ENCODE peak calls at places on chromosomes 1 and 21, in seven cellular contexts. T, A, P, V, F, H and L are unnamed samples.

GRCh38 chr1:208533746-208534603 is 289.8 kb upstream of the PLXNA2 start:
- DNase-seq in P (no peak), T (no peak), V (no peak), H (no peak), F (no peak), A (no peak), L (no peak)

GRCh38 chr1:37069406-37069805 is 35.1 kb upstream of the GRIK3 start:
- DNase-seq in H (no peak), A (no peak), V (no peak), T (no peak), F (no peak), P (no peak), L (no peak)

GRCh38 chr1:239985044-239985443 is 106.6 kb upstream of the FMN2 start:
- DNase-seq in V (no peak), H (no peak), T (no peak), F (no peak), P (no peak), A (no peak), L (no peak)

GRCh38 chr1:17434016-17434415 is 5.5 kb downstream of the RCC2 start:
- DNase-seq in T (no peak), V (no peak), F (no peak), A (no peak), P (no peak), H (no peak), L (no peak)

GRCh38 chr1:217004776-217005436 is 281.7 kb upstream of the ESRRG start:
- DNase-seq in V (no peak), P (no peak), T (no peak), F (no peak), H (no peak), A (no peak), L (no peak)

GRCh38 chr1:64302971-64303370 is 99.5 kb downstream of the UBE2U start:
- DNase-seq in A (no peak), H (no peak), F (no peak), V (no peak), T (no peak), P (peak), L (no peak)

GRCh38 chr1:231359113-231359512 is 21.0 kb downstream of the SPRTN start:
- DNase-seq in A (peak), V (no peak), T (peak), H (no peak), F (peak), P (peak), L (no peak)

GRCh38 chr1:218165687-218166088 is 119.4 kb upstream of the RRP15 start:
- DNase-seq in V (peak), F (no peak), H (no peak), A (no peak), P (no peak), T (no peak), L (no peak)

GRCh38 chr1:233006582-233006981 is 56.2 kb downstream of the NTPCR start:
- DNase-seq in V (no peak), P (no peak), T (no peak), F (no peak), A (no peak), H (no peak), L (no peak)

GRCh38 chr21:33968082-33968997 is 52.7 kb upstream of the ATP5PO start:
- DNase-seq in H (no peak), F (no peak), T (no peak), P (peak), A (no peak), V (no peak), L (peak)

GRCh38 chr1:100627018-100627716 is 89.2 kb downstream of the GPR88 start:
- DNase-seq in V (no peak), T (no peak), F (no peak), H (no peak), A (peak), P (no peak), L (no peak)

GRCh38 chr1:218361298-218362065 is 16.3 kb downstream of the TGFB2 start:
- DNase-seq in H (no peak), P (no peak), V (peak), A (no peak), F (no peak), T (no peak), L (no peak)

GRCh38 chr21:42042651-42043050 is 28.5 kb upstream of the UMODL1 start:
- DNase-seq in T (no peak), V (no peak), P (no peak), A (no peak), F (no peak), H (no peak), L (no peak)

GRCh38 chr1:101238041-101238515 is 1.3 kb downstream of the S1PR1 start:
- DNase-seq in P (no peak), H (no peak), A (no peak), V (no peak), F (no peak), T (no peak), L (peak)

GRCh38 chr1:82487778-82488177 is 687.0 kb downstream of the ADGRL2 start:
- DNase-seq in H (no peak), V (no peak), F (no peak), T (no peak), A (no peak), P (no peak), L (no peak)

GRCh38 chr1:168942165-168942564 is 164.3 kb upstream of the ATP1B1 start:
- DNase-seq in P (no peak), H (no peak), T (no peak), V (no peak), F (no peak), A (no peak), L (no peak)

GRCh38 chr1:25700124-25700523 is 83.5 kb downstream of the MAN1C1 start:
- DNase-seq in H (no peak), F (peak), P (peak), V (no peak), A (no peak), T (peak), L (no peak)

GRCh38 chr1:71641013-71641412 is 560.2 kb upstream of the ZRANB2 start:
- DNase-seq in A (no peak), F (no peak), V (no peak), H (no peak), T (no peak), P (no peak), L (no peak)

GRCh38 chr1:182680901-182681300 is 3.5 kb downstream of the RGS8 start:
- DNase-seq in F (no peak), T (no peak), H (no peak), A (no peak), V (no peak), P (no peak), L (no peak)

GRCh38 chr21:17732306-17732705 is 86.8 kb downstream of the C21orf91 start:
- DNase-seq in F (no peak), T (no peak), V (no peak), P (no peak), H (no peak), A (no peak), L (no peak)

GRCh38 chr1:44048816-44049215 is 17.6 kb upstream of the SLC6A9 start:
- DNase-seq in P (no peak), V (no peak), T (no peak), A (no peak), H (no peak), F (no peak), L (no peak)

GRCh38 chr1:201184734-201185453 is 5.7 kb upstream of the IGFN1 start:
- DNase-seq in H (no peak), P (peak), F (peak), V (peak), T (no peak), A (peak), L (peak)

GRCh38 chr1:233597489-233597901 is 16.4 kb upstream of the KCNK1 start:
- DNase-seq in V (no peak), A (no peak), T (no peak), P (no peak), H (no peak), F (no peak), L (peak)

GRCh38 chr21:39055167-39055767 is 128.0 kb downstream of the PSMG1 start:
- DNase-seq in A (no peak), P (no peak), F (no peak), T (no peak), V (no peak), H (no peak), L (no peak)

GRCh38 chr1:2413495-2414296 is 1.3 kb upstream of the PEX10 start:
- DNase-seq in V (peak), A (no peak), P (no peak), F (no peak), T (no peak), H (no peak), L (peak)

GRCh38 chr1:205434738-205435137 is 12.9 kb upstream of the LEMD1 start:
- DNase-seq in P (no peak), A (no peak), T (no peak), V (peak), H (no peak), F (no peak), L (no peak)

GRCh38 chr1:109910123-109910962 is at the start of gene CSF1:
- DNase-seq in P (no peak), H (peak), T (peak), A (peak), F (peak), V (no peak), L (peak)

GRCh38 chr1:223144914-223145313 is 1.9 kb upstream of the TLR5 start:
- DNase-seq in V (no peak), F (no peak), P (no peak), H (no peak), A (no peak), T (no peak), L (no peak)

GRCh38 chr1:6222644-6223043 is 13.1 kb downstream of the ICMT start:
- DNase-seq in V (no peak), F (no peak), P (no peak), T (peak), H (no peak), A (no peak), L (no peak)

GRCh38 chr1:168470821-168471473 is 72.8 kb downstream of the XCL2 start:
- DNase-seq in P (peak), V (no peak), A (peak), F (no peak), T (no peak), H (no peak), L (no peak)

GRCh38 chr1:153790996-153791855 is 16.0 kb downstream of the SLC27A3 start:
- DNase-seq in A (peak), P (peak), F (peak), H (no peak), V (peak), T (no peak), L (peak)

GRCh38 chr21:36882776-36883175 is 83.7 kb downstream of the HLCS start:
- DNase-seq in P (no peak), V (no peak), A (no peak), T (no peak), H (no peak), F (no peak), L (no peak)

GRCh38 chr1:9224664-9225410 is 9.7 kb upstream of the H6PD start:
- DNase-seq in H (no peak), V (no peak), P (no peak), T (no peak), F (no peak), A (no peak), L (no peak)

GRCh38 chr1:37476460-37477197 is 2.2 kb downstream of the ZC3H12A start:
- DNase-seq in F (peak), P (no peak), A (no peak), V (no peak), T (peak), H (peak), L (no peak)

DNA sequence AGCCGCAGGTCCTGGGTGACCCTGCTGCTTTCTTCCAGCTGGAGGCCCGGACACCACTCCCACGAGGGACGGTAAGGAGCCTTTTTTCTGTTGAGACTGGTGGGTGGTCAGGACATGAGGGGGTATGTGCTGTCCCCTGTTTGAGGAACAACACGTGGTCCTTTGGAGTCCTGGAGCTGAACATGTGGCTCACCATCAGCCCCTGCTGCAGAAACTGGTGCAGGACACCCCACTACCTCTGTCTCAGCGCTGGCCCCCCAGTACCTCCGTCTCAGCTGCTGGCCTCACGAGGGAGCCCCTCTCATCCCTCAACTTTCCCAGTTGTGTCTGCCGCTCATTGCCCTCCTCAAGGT is 34.7 kb downstream of the SLC19A1 start:
- DNase-seq in P (no peak), H (no peak), A (no peak), T (no peak), F (peak), V (no peak), L (no peak)
- TF ChIP-seq CTCF in P (no peak), H (no peak), A (no peak), T (no peak), F (no peak), V (no peak), L (no peak)

GRCh38 chr21:43919871-43920801 is 55.1 kb downstream of the AGPAT3 start:
- DNase-seq in F (no peak), A (no peak), V (no peak), P (no peak), H (no peak), T (no peak), L (peak)
- H3K4me3 ChIP-seq in F (no peak), A (no peak), V (no peak), P (no peak), H (no peak), T (no peak), L (no peak)

DNA sequence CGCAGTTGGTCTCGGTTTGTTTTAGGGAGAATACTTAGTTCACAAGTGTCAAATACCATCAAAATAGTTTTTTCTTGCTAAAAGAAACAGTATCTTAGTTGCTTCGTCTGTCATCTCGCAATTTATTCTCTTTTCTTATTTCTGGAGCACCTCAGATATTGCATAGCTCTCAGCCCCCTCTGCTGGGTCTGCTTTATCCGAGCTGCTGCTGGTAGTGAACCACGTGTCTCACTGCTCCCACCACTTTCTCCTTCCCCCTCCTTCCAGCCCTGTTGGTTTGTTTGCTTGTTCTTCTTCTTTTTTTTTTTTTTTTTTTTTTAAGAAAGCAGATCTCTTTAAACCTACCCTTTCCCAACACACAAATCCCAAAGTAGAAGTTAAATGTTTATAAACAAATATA is 170.8 kb downstream of the EDEM3 start:
- DNase-seq in H (no peak), P (no peak), V (no peak), F (no peak), T (no peak), A (no peak), L (no peak)
- TF ChIP-seq CTCF in H (no peak), P (no peak), V (no peak), F (no peak), T (no peak), A (no peak), L (no peak)

GRCh38 chr21:7952648-7953047 is 2568.7 kb upstream of the TPTE start:
- DNase-seq in P (no peak), H (no peak), A (no peak), V (no peak), T (no peak), F (no peak), L (no peak)

GRCh38 chr21:7953058-7953457 is 2568.3 kb upstream of the TPTE start:
- DNase-seq in A (no peak), H (no peak), P (no peak), V (no peak), F (no peak), T (no peak), L (no peak)

GRCh38 chr21:7957713-7958064 is 2563.7 kb upstream of the TPTE start:
- DNase-seq in H (no peak), A (no peak), T (no peak), P (no peak), F (no peak), V (no peak), L (no peak)

GRCh38 chr21:7947422-7947821 is 2574.0 kb upstream of the TPTE start:
- DNase-seq in F (no peak), T (no peak), H (no peak), P (no peak), A (no peak), V (no peak), L (no peak)

DNA sequence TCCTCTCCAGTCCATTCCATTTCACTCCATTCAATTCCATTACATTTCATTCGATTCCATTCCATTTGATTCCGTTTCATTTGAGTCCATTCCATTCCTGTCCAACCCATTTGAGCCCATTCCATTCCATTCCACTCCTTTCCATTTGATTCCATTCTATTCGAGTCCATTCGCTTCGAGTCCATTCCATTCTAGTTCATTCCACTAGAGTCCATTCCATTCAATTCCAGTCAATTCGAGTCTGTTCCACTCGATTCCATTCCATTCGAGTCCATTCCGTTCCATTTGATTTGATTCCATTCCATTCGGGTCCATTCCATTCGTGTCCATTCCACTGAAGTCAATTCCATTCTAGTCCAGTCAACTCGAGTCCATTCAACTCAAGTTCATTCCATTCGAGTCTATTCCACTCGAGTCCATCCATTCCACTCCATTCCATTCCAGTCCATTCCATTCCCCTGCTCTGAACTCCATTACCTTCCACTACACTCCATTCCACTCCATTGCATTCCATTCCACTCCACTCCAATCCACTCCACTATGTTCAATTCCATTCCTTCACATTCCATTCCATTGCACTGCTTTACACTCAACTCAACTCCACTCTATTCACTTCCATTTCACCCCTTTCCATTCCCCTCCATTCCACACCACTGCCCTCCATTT is 2569.4 kb upstream of the TPTE start:
- DNase-seq in V (no peak), F (no peak), P (no peak), H (no peak), A (no peak), T (no peak), L (no peak)
- H3K4me3 ChIP-seq in V (no peak), F (no peak), P (no peak), H (no peak), A (no peak), T (no peak), L (no peak)

DNA sequence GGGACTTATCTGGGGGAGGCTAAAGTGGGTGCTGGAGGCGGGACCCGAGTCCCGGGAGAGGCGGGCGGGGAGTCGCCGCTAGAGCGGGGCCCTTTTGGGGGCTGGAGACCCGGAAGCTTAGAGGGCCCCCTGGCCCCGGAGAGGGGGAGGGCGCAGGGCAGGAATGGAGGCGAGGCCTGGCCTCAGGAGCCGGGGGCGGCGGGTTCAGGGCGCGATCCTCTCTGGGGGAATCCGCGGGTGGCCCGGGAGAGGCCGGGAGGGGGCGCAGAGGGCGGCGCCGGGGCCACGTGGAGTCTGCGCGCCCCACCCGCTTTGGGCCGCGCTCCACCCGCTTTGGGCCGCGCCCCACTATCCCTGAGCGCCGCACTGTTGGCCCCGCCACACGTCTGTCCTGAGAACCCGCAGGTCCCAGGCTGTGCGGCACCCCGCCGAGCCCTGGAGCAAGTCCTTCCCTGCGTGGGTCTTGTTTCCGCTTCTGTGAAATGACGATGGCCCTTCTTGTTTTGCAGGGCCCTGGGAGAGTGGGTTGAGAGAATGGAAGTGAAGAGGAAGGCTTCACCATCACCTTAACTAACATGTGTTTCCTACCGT is 84.4 kb downstream of the NKAIN1 start:
- DNase-seq in F (peak), H (no peak), P (no peak), T (peak), A (no peak), V (peak), L (peak)
- TF ChIP-seq CTCF in F (peak), H (peak), P (peak), T (no peak), A (peak), V (peak), L (peak)

GRCh38 chr1:157697781-157698569 is 2.6 kb downstream of the FCRL3 start:
- DNase-seq in H (no peak), F (no peak), V (peak), P (no peak), A (no peak), T (no peak), L (peak)

GRCh38 chr1:157700305-157700704 is 264 bp downstream of the FCRL3 start:
- DNase-seq in P (no peak), H (no peak), F (no peak), T (no peak), V (no peak), A (no peak), L (no peak)

GRCh38 chr1:157702308-157702825 is 1.8 kb upstream of the FCRL3 start:
- DNase-seq in T (no peak), A (no peak), F (no peak), H (no peak), P (no peak), V (no peak), L (no peak)

GRCh38 chr1:157703981-157704380 is 3.4 kb upstream of the FCRL3 start:
- DNase-seq in A (no peak), V (no peak), P (no peak), F (no peak), T (no peak), H (no peak), L (no peak)

DNA sequence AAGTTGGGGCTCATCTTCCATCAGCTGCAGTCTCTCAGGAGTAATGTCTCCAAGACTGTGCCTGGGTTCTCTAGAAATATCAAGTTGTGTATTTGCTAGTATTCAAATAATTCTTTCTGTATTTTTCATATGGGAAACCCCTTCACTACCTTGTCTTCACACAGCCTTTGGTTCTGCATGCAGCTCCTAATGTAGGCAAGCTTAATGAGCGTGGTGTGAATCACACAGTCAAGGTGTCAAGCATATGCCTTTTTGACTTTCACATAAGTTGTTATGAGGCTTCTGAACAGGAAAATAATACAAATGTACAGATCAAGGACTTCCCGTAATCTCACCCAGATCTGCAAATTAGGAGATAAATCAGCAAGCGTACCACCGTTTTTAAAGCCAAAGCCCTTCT is at the start of gene FCRL3:
- DNase-seq in H (no peak), V (no peak), A (no peak), P (no peak), T (no peak), F (no peak), L (no peak)
- H3K4me3 ChIP-seq in H (no peak), V (no peak), A (no peak), P (no peak), T (no peak), F (no peak), L (no peak)

DNA sequence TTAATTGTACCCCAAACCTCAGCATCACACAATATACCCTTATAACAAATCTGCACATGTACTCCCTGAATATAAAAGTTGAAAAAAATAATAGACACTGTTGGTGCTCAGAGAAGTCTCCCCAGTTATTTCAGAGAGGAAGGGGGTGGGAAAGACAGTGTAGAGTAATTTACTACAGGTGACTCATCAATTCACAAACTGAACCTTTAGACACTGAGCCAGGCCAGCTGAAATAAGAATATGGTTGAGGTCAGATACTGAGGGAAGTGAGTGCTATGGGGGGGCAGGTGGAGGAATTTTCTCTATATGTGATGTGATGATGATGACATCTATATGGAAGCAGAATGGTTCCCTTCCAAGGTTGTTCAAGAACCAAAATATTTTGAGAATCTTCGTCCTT is 50.1 kb downstream of the MRPL39 start:
- DNase-seq in H (no peak), T (no peak), A (no peak), V (no peak), F (no peak), P (no peak), L (no peak)
- TF ChIP-seq CTCF in H (no peak), T (no peak), A (no peak), V (no peak), F (no peak), P (no peak), L (no peak)